ENCODE peak calls at places on chromosome 17, in eight cellular contexts. N is CD8-positive, alpha-beta memory T cell; U is amniotic stem cell; W is HCT116; J is fibroblast of mammary gland; P is stimulated activated CD4-positive, alpha-beta T cell treated with anti-CD3 and anti-CD28 coated beads, TNF-alpha, amount 100 ng/mL, for 48 hours; R is astrocyte of the spinal cord; C is iris pigment epithelial cell. M is an unnamed sample.

GRCh38 chr17:58189436-58190146 is 2.9 kb upstream of the EPX start:
- DNase-seq in R (peak; percentile 89), C (peak; percentile 86), P (no peak), N (no peak), W (peak; percentile 47), U (no peak), J (peak; percentile 91), M (peak; percentile 45)

GRCh38 chr17:40190197-40191021 is 13.1 kb downstream of the RAPGEFL1 start:
- DNase-seq in U (no peak), P (no peak), N (no peak), R (no peak), W (no peak), C (no peak), J (no peak), M (peak; percentile 42)

GRCh38 chr17:74800531-74800930 is 24.4 kb upstream of the NAT9 start:
- DNase-seq in R (no peak), C (no peak), U (no peak), P (no peak), J (no peak), N (no peak), W (no peak), M (no peak)

GRCh38 chr17:41885733-41886132 is 20.5 kb upstream of the KLHL11 start:
- DNase-seq in R (no peak), J (no peak), P (no peak), C (no peak), W (no peak), U (no peak), N (no peak), M (no peak)

GRCh38 chr17:8693328-8693727 is 51.3 kb downstream of the CCDC42 start:
- DNase-seq in N (no peak), J (no peak), C (no peak), P (no peak), R (no peak), W (no peak), U (no peak), M (no peak)

GRCh38 chr17:29718446-29719039 is 95.8 kb upstream of the CORO6 start:
- DNase-seq in U (no peak), N (no peak), C (no peak), J (no peak), R (no peak), P (no peak), W (no peak), M (no peak)

GRCh38 chr17:14775761-14776492 is 475.0 kb downstream of the HS3ST3B1 start:
- DNase-seq in R (peak; percentile 48), C (peak; percentile 21), N (no peak), P (no peak), U (no peak), W (no peak), J (no peak), M (no peak)

GRCh38 chr17:79797492-79798295 is 817 bp upstream of the CBX8 start:
- DNase-seq in N (no peak), R (no peak), W (no peak), C (no peak), P (no peak), U (no peak), J (no peak), M (no peak)

GRCh38 chr17:19312406-19312805 is 50.1 kb downstream of the B9D1 start:
- DNase-seq in P (no peak), N (no peak), C (no peak), W (no peak), U (no peak), J (no peak), R (no peak), M (no peak)

GRCh38 chr17:72378414-72379395 is 257.9 kb downstream of the SOX9 start:
- DNase-seq in C (no peak), W (no peak), R (no peak), J (no peak), N (no peak), U (no peak), P (no peak), M (no peak)

GRCh38 chr17:63275968-63276349 is 170.1 kb downstream of the CYB561 start:
- DNase-seq in R (no peak), N (no peak), J (peak; percentile 59), U (no peak), P (no peak), C (no peak), W (no peak), M (no peak)

GRCh38 chr17:66347661-66348604 is 45.5 kb downstream of the PRKCA start:
- DNase-seq in U (no peak), P (no peak), J (peak; percentile 80), C (peak; percentile 56), R (peak; percentile 70), N (no peak), W (no peak), M (peak; percentile 54)

GRCh38 chr17:61306003-61306402 is 93.6 kb upstream of the TBX2 start:
- DNase-seq in U (no peak), R (no peak), J (peak; percentile 63), P (no peak), W (no peak), N (no peak), C (peak; percentile 45), M (no peak)

GRCh38 chr17:38702900-38703741 is 2.0 kb upstream of the MLLT6 start:
- DNase-seq in R (no peak), W (no peak), N (no peak), J (no peak), P (no peak), C (no peak), U (no peak), M (peak; percentile 8)

GRCh38 chr17:75531724-75532090 is 6.2 kb downstream of the LLGL2 start:
- DNase-seq in N (no peak), J (no peak), C (no peak), W (peak; percentile 75), P (no peak), R (no peak), U (no peak), M (no peak)

GRCh38 chr17:57572062-57572461 is 173.0 kb downstream of the CCDC182 start:
- DNase-seq in P (no peak), J (no peak), U (no peak), N (no peak), R (no peak), C (no peak), W (no peak), M (no peak)

GRCh38 chr17:38761612-38762011 is 9.1 kb downstream of the PSMB3 start:
- DNase-seq in R (peak; percentile 23), N (no peak), W (peak; percentile 34), P (peak; percentile 32), U (no peak), C (peak; percentile 42), J (peak; percentile 45), M (peak; percentile 39)

GRCh38 chr17:28665994-28666393 is 4.0 kb downstream of the SUPT6H start:
- DNase-seq in U (no peak), P (no peak), J (no peak), C (no peak), W (no peak), N (no peak), R (no peak), M (no peak)

GRCh38 chr17:75267403-75268232 is 3.4 kb downstream of the MIF4GD start:
- DNase-seq in C (no peak), N (no peak), P (no peak), J (no peak), W (no peak), R (no peak), U (no peak), M (no peak)

GRCh38 chr17:67585077-67585602 is 132.6 kb upstream of the NOL11 start:
- DNase-seq in R (no peak), P (no peak), J (no peak), U (no peak), C (no peak), N (no peak), W (no peak), M (peak; percentile 97)

GRCh38 chr17:1714488-1714979 is 4.4 kb upstream of the TLCD2 start:
- DNase-seq in N (no peak), J (peak; percentile 96), R (peak; percentile 98), U (peak; percentile 97), C (peak; percentile 98), P (no peak), W (peak; percentile 74), M (peak; percentile 95)

GRCh38 chr17:44464037-44464436 is 39.2 kb downstream of the GPATCH8 start:
- DNase-seq in C (peak; percentile 33), J (peak; percentile 13), N (no peak), R (peak; percentile 25), W (no peak), P (no peak), U (no peak), M (peak; percentile 22)